ENCODE peak calls at places on chromosomes 5 and 9, in eight cellular contexts. E is cardiac muscle cell, Z is neural progenitor cell, N is heart left ventricle, V is ovary, C is IMR-90, A is psoas muscle, R is uterus. B is an unnamed sample. For H3K4me1 and H3K9me3, the result is how much of the 10 kb centered on the place peaks cover.

GRCh38 chr5:160649304-160649703 is 202.7 kb downstream of the ATP10B start:
- DNase-seq in N (no peak), A (no peak), Z (peak), C (no peak), E (no peak), R (no peak), V (no peak), B (no peak)

GRCh38 chr5:124061663-124062062 is 549.7 kb downstream of the CSNK1G3 start:
- DNase-seq in A (no peak), V (no peak), Z (no peak), N (no peak), E (peak), R (peak), C (peak), B (no peak)

GRCh38 chr9:32580631-32581300 is 7.8 kb upstream of the NDUFB6 start:
- DNase-seq in A (no peak), V (no peak), Z (no peak), C (no peak), N (no peak), R (no peak), E (no peak), B (no peak)

GRCh38 chr9:115694014-115694413 is 459.6 kb upstream of the PAPPA start:
- DNase-seq in V (no peak), A (no peak), R (no peak), N (no peak), E (peak), Z (peak), C (peak), B (peak)

GRCh38 chr9:6428940-6429889 is 16.2 kb downstream of the UHRF2 start:
- DNase-seq in E (no peak), V (no peak), A (no peak), N (no peak), Z (no peak), R (no peak), C (no peak), B (no peak)

GRCh38 chr5:99000878-99001277 is 72.1 kb upstream of the CHD1 start:
- DNase-seq in A (no peak), Z (no peak), R (no peak), C (peak), V (no peak), E (peak), N (no peak), B (no peak)

GRCh38 chr5:150649828-150650712 is 9.6 kb downstream of the SYNPO start:
- DNase-seq in E (no peak), C (no peak), N (peak), Z (no peak), A (no peak), R (no peak), V (peak), B (no peak)

GRCh38 chr5:132663771-132664695 is 6.1 kb downstream of the IL13 start:
- DNase-seq in E (no peak), R (no peak), A (no peak), V (no peak), N (no peak), C (no peak), Z (no peak), B (no peak)

GRCh38 chr5:138148811-138149210 is 9.6 kb upstream of the NME5 start:
- DNase-seq in N (peak), A (no peak), Z (no peak), V (no peak), R (no peak), C (peak), E (peak), B (no peak)

GRCh38 chr5:179275941-179276837 is 69.1 kb downstream of the ADAMTS2 start:
- DNase-seq in R (peak), N (peak), E (peak), A (peak), V (peak), C (peak), Z (no peak), B (peak)

GRCh38 chr9:34674440-34674839 is 12.0 kb upstream of the CCL27 start:
- DNase-seq in C (no peak), R (no peak), N (no peak), A (no peak), V (no peak), Z (no peak), E (no peak), B (no peak)

DNA sequence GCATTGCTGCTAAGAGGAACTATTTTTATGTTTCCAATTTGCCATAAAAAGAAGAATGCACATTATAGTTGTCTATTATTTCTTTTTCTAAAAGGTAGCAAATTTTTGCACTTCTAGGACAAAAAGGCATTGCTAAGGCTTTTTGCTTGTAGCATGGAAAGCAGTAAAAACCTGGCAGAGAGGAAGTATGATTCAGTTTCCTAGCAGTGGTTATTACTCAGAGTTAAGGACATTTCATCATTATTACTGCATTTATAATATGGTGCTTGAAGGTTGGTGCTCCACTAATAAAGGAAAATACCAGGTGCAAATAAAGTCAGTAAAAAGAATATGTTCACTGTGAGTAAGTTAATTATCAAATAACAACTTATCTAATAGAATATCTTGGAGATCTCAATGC is 179.8 kb upstream of the PLPPR1 start:
- DNase-seq in Z (no peak), R (no peak), C (no peak), A (no peak), V (no peak), N (no peak), E (peak), B (no peak)
- TF ChIP-seq CTCF in Z (no peak), R (no peak), C (no peak), A (no peak), V (no peak), N (no peak), E (no peak), B (no peak)

DNA sequence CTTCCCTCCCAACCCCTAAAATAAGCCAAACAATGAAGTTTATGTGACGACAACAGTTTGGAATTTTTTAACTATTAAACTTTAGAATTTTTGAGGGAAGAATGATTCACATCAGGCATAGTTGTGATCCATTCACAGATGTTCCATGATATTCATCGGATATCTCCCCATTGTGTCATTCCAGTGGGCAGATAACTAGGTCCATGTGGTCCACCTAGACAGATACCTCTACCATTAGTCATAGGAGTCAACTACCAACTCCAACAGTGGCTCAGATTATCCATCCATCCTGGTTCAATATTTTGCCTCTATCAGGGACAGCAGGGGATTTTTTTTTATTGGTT is 283.0 kb downstream of the ADAMTS6 start:
- DNase-seq in V (no peak), R (no peak), C (peak), Z (no peak), N (no peak), E (peak), A (no peak), B (no peak)
- H3K4me1 ChIP-seq in V (under half), R (under half), C (under half), Z (under half), N (under half), E (under half), A (under half), B (under half)

DNA sequence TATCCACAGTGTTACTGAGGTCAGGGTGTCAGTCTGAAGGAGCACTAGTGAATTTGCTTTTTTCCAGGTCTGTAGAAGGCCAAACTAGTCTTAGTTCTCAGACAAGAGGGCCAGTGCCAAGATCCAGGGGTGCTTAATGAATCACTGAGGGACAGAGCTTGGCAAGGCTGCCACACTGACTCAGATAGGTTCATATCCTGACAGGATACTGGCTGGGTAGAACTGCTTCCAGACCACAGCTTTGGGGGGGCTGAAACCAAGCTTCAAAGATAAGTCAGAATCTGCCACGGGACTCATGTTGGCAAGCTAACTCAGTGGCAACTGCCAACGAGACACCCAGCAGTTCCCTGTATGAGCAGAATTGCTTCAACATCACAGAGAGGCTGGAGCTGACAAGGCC is 1125.4 kb downstream of the EFNA5 start:
- DNase-seq in C (no peak), N (no peak), A (no peak), R (no peak), E (peak), Z (no peak), V (no peak), B (no peak)
- H3K9me3 ChIP-seq in C (under half), N (half or more), A (under half), R (under half), E (under half), Z (under half), V (under half), B (under half)

DNA sequence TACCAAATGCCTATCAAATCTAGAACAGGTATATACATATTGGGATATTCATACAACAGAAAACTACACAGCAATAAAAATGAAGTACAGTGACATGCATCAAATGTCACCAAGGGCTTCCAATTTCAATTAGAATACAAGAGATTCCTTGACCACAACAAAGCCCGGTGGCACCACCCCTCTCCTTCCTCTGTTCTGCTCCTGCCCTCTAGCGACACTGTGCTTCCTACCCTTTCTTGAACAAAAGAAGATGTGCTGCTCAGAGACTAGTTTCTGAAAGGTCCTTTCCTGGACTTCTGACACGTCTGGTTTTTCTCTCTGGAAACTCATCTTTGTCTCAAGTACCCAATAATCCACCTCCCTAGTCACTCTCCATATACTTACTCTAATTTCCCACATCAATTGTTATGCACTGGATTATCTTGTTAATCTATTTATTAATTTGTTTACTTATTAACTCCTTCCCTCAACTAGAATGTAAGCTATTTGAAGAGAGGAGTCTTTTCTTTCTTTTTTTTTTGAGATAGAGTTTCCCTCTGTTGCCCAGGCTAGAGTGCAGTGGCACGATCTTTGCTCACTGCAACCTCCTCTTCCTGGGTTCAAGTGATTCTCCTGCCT is 70.4 kb upstream of the CTSV start:
- DNase-seq in A (no peak), R (no peak), Z (peak), C (peak), V (no peak), E (peak), N (no peak), B (peak)
- TF ChIP-seq CTCF in A (peak), R (no peak), Z (peak), C (peak), V (no peak), E (peak), N (peak), B (peak)

DNA sequence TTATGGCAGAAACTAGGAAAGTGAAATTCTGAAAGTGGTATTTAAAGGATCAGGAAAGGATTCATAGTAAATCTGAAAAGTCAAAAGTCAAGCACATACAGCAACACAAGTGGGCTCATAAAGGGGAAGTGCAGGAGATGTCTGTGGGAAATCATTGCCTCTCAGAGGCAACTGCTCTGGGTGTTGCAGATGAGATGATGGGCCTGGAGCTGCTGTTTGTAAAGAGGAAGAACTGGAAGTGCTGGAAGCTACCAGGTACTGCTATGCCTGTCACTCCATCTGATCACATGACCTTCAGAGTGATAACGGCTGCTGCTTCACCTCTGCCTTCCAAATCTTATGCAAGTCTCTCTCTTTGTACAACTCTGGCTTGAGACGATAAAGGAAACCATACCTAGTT is 55.9 kb downstream of the ADRB2 start:
- DNase-seq in N (no peak), R (no peak), E (no peak), A (no peak), V (no peak), C (no peak), Z (no peak), B (no peak)
- H3K4me1 ChIP-seq in N (under half), R (under half), E (under half), A (under half), V (under half), C (under half), Z (under half), B (under half)

B was measured in heart right ventricle.